ENCODE peak calls at places on chromosomes 4 and X, in seven cellular contexts. B is GM23338, T is hepatocyte, N is HCT116, H is neural progenitor cell, U is PC-3, Z is MM.1S. J is an unnamed sample.

GRCh38 chrX:13791559-13791958 is 25.3 kb downstream of the GPM6B start:
- DNase-seq in T (no peak), U (no peak), H (peak; percentile 6), N (no peak), Z (no peak), B (no peak), J (no peak)

GRCh38 chrX:51860679-51861078 is 32.7 kb upstream of the MAGED1 start:
- DNase-seq in T (peak; percentile 41), B (peak; percentile 65), U (peak; percentile 60), N (peak; percentile 18), H (peak; percentile 52), Z (peak; percentile 8), J (peak; percentile 52)

GRCh38 chrX:17192111-17192510 is 182.9 kb upstream of the NHS start:
- DNase-seq in H (no peak), N (no peak), T (no peak), U (peak; percentile 43), B (no peak), Z (no peak), J (no peak)

GRCh38 chr4:16056681-16057400 is 27.0 kb downstream of the PROM1 start:
- DNase-seq in Z (no peak), B (no peak), H (peak; percentile 24), T (no peak), U (peak; percentile 5), N (no peak), J (no peak)

GRCh38 chr4:150123982-150124670 is 45.9 kb downstream of the DCLK2 start:
- DNase-seq in B (no peak), N (no peak), H (no peak), U (no peak), T (no peak), Z (no peak), J (no peak)

GRCh38 chr4:123505457-123506310 is 109.1 kb downstream of the SPRY1 start:
- DNase-seq in B (peak; percentile 99), U (peak; percentile 41), N (no peak), Z (no peak), H (peak; percentile 90), T (peak; percentile 79), J (peak; percentile 60)

GRCh38 chrX:9596837-9597236 is 132.0 kb downstream of the TBL1X start:
- DNase-seq in Z (no peak), B (no peak), H (no peak), T (no peak), U (no peak), N (no peak), J (no peak)

GRCh38 chrX:13761606-13762005 is 27.1 kb downstream of the OFD1 start:
- DNase-seq in H (no peak), B (peak; percentile 54), T (peak; percentile 10), U (no peak), Z (no peak), N (no peak), J (no peak)

GRCh38 chr4:150906987-150907633 is 108.0 kb downstream of the LRBA start:
- DNase-seq in H (peak; percentile 30), B (peak; percentile 50), U (no peak), T (no peak), N (no peak), Z (no peak), J (no peak)

GRCh38 chr4:109912706-109913621 is at the start of gene EGF:
- DNase-seq in B (peak; percentile 54), N (no peak), U (peak; percentile 71), T (peak; percentile 64), H (peak; percentile 38), Z (no peak), J (peak; percentile 62)

DNA sequence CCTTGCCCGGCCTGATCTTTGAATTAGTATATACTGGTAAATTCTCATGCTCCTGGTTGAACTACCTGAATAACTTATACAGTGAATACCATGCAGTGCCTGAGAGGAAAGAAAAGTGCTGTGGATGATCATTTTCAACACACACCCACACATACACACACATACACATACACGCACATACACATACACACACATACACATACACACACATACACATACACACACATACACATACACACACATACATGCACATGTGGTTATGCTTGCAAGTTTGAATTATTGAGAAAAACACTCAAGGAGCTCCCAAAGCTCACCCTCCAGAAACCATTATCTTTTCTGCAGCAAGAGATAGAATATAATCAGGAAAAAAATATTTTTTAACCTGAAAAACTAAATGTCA is 366.9 kb upstream of the RASGEF1B start:
- DNase-seq in N (no peak), U (no peak), H (no peak), T (no peak), Z (no peak), B (no peak), J (no peak)
- TF ChIP-seq EZH2phosphoT487 in N (no peak), U (no peak), H (no peak), T (no peak), Z (no peak), B (no peak), J (no peak)

GRCh38 chrX:100194073-100194775 is 215.8 kb downstream of the PCDH19 start:
- DNase-seq in Z (no peak), N (no peak), T (no peak), B (no peak), H (no peak), U (no peak), J (no peak)
- H3K4me3 ChIP-seq in Z (no peak overlapping the region), N (no peak overlapping the region), T (no peak overlapping the region), B (no peak overlapping the region), H (no peak overlapping the region), U (no peak overlapping the region), J (no peak overlapping the region)

DNA sequence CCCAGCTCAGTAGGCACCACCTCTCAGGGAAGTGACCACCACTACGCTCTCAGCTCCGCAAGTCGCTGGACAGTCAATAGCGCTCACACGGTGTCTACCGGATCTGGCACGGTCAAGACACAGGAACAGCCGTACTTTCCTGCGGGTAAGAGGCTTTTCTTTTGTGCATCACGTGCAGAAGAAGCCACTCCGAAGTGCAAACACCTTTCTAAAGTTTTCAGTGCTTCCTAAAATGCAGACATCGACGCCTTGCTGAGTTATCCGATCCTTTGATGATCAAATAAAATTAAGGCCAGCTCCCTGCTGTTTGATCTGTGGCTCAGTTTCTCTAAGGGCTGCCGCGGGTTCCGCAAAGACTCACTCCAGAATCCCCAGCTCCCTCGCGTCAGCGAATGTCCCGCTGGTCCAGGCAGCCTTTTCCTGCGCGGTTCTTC is 71.8 kb downstream of the FBXO8 start:
- DNase-seq in H (peak; percentile 62), Z (no peak), N (no peak), B (no peak), U (no peak), T (no peak), J (no peak)
- TF ChIP-seq EZH2 in H (peak; percentile 89), Z (no peak), N (no peak), B (peak; percentile 64), U (no peak), T (peak; percentile 87), J (no peak)

GRCh38 chrX:101219840-101220191 is 230 bp downstream of the DRP2 start:
- DNase-seq in Z (no peak), U (no peak), B (no peak), H (peak; percentile 20), T (peak; percentile 16), N (no peak), J (peak; percentile 53)
- TF ChIP-seq EZH2phosphoT487 in Z (no peak), U (no peak), B (no peak), H (no peak), T (no peak), N (no peak), J (no peak)

DNA sequence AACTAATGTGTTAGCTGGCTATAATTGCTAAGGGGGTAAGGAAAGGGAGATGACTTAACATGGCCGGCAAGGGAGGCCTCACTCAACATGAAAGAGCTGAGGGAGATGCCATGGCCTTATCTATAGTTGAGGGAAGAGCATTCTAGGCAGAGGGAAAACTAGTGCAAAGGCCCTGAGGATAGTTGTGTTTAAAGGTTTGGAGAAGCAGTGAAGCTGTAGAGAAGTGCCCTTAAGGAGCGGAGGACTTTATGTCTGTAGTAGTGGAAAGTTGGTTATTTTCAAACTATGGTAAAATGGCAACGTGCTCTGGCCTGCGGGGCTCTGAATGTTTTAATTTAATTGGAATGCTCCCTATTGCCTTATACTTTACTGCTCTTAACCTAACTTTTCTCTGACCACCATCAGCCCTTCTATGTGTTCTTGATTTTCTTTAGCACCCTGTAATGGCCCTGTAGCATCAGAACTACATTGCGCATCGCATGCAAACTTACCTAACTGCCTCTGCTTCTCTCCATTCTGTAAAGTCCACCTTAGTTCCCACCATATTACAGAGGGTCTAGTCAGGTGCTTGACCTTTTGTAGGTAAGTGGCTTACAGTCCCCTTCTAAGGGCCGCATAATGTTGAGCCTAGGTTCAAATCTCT is 35.8 kb downstream of the ERVMER34-1 start:
- DNase-seq in B (no peak), T (no peak), H (no peak), U (no peak), Z (no peak), N (no peak), J (no peak)
- H3K4me3 ChIP-seq in B (peak overlapping the region; percentile 94), T (no peak overlapping the region), H (no peak overlapping the region), U (no peak overlapping the region), Z (no peak overlapping the region), N (no peak overlapping the region), J (no peak overlapping the region)

DNA sequence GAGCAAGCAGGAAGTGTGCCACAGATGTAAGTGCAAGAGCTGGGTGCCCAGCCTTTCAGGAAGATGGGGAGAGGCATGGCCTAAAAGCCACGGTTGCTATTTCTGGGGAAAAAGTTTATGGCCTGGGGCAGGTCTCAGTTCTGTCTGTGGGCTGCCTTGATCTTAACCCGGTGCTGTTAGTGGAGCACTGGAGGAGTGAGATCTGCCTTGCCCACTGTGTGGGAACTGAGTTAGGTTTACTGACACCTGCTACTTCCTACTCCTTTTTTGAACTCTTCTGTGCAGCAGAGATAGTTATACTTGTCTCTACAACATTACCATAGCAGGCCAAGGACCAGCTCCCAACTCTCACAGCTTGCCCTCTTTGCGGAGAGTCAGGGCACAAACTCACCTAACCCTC is 76.5 kb downstream of the ITM2A start:
- DNase-seq in N (no peak), U (no peak), B (no peak), H (no peak), Z (peak; percentile 9), T (no peak), J (no peak)
- TF ChIP-seq EZH2 in N (no peak), U (no peak), B (no peak), H (no peak), Z (no peak), T (no peak), J (no peak)

DNA sequence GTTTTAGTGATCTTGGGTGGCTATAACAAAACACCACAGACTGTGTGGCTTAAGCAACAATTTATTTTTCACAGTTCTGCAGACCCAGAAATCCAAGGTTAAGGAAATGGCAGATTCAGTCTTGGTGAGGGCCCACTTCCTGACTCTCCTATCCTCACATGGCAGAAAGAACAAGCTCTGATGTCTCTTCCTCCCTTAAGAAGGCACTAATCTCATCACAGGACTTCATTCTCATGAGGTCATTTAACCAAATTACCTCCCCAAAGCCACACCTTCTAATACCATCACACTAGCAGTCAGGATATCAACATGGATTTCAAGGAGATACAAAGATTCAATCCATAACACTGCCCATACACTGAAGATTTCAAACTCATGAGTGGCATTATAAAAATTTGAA is 350.3 kb downstream of the GRID2 start:
- DNase-seq in U (no peak), B (no peak), H (no peak), Z (no peak), N (no peak), T (no peak), J (no peak)
- TF ChIP-seq EZH2phosphoT487 in U (no peak), B (no peak), H (no peak), Z (no peak), N (no peak), T (no peak), J (no peak)

J was measured in GM23248.